ENCODE peak calls at places on chromosomes 7 and 10, in seven cellular contexts. J is GM03348; H is BE2C; A is CD4-positive, alpha-beta memory T cell; W is epithelial cell of esophagus; Q is AG04449; P is activated effector memory CD4-positive, alpha-beta T cell treated with Interleukin-2 at 50 U/mL for 16 hours. D is an unnamed sample.

GRCh38 chr7:128167316-128167691 is 73.8 kb upstream of the LEP start:
- DNase-seq in H (peak; percentile 57), P (no peak), Q (peak; percentile 14), W (peak; percentile 50), J (peak; percentile 68), A (no peak), D (no peak)

GRCh38 chr7:72072901-72073300 is 339.2 kb downstream of the CALN1 start:
- DNase-seq in H (no peak), Q (no peak), J (no peak), A (no peak), P (no peak), W (no peak), D (no peak)

GRCh38 chr10:13492493-13493180 is 36.2 kb downstream of the BEND7 start:
- DNase-seq in P (no peak), A (no peak), J (no peak), Q (no peak), H (no peak), W (no peak), D (no peak)

GRCh38 chr10:42963302-42963701 is 113.6 kb upstream of the RET start:
- DNase-seq in P (no peak), J (no peak), H (no peak), A (no peak), W (no peak), Q (no peak), D (no peak)

GRCh38 chr10:114401195-114401741 is 3.0 kb downstream of the AFAP1L2 start:
- DNase-seq in W (no peak), H (no peak), Q (no peak), P (no peak), A (no peak), J (peak; percentile 78), D (no peak)

GRCh38 chr7:100406767-100407166 is 21.7 kb downstream of the ZCWPW1 start:
- DNase-seq in A (no peak), W (peak; percentile 52), H (no peak), J (peak; percentile 53), Q (no peak), P (no peak), D (no peak)

GRCh38 chr7:69699949-69700715 is 101.9 kb downstream of the AUTS2 start:
- DNase-seq in Q (no peak), H (peak; percentile 62), J (no peak), P (no peak), A (no peak), W (no peak), D (no peak)

GRCh38 chr10:96541921-96542320 is 28.2 kb upstream of the TLL2 start:
- DNase-seq in W (no peak), A (no peak), H (no peak), J (no peak), P (no peak), Q (no peak), D (no peak)

GRCh38 chr10:69955897-69956832 is 96.5 kb upstream of the MACROH2A2 start:
- DNase-seq in H (no peak), P (no peak), J (no peak), Q (no peak), W (peak; percentile 86), A (no peak), D (no peak)

GRCh38 chr10:87505366-87506113 is 847 bp downstream of the MINPP1 start:
- DNase-seq in Q (no peak), J (peak; percentile 84), P (peak; percentile 3), H (peak; percentile 73), A (peak; percentile 38), W (peak; percentile 74), D (peak; percentile 15)

GRCh38 chr7:75732764-75733630 is 5.7 kb downstream of the HIP1 start:
- DNase-seq in J (peak; percentile 89), H (no peak), P (no peak), A (no peak), W (peak; percentile 40), Q (no peak), D (peak; percentile 52)

GRCh38 chr7:101411477-101411954 is 48.8 kb downstream of the COL26A1 start:
- DNase-seq in Q (no peak), A (no peak), J (no peak), P (no peak), W (no peak), H (no peak), D (no peak)

GRCh38 chr7:155576416-155576815 is 30.1 kb upstream of the CNPY1 start:
- DNase-seq in A (no peak), Q (no peak), P (no peak), H (no peak), J (no peak), W (no peak), D (no peak)

GRCh38 chr7:2638224-2638991 is 6.6 kb downstream of the TTYH3 start:
- DNase-seq in J (peak; percentile 87), A (no peak), Q (no peak), P (no peak), W (no peak), H (peak; percentile 55), D (peak; percentile 84)

GRCh38 chr10:100565206-100565985 is 29.7 kb downstream of the HIF1AN start:
- DNase-seq in Q (no peak), J (no peak), A (no peak), P (no peak), W (no peak), H (no peak), D (no peak)

GRCh38 chr7:105046414-105046813 is 32.4 kb downstream of the KMT2E start:
- DNase-seq in Q (peak; percentile 5), W (peak; percentile 53), A (no peak), P (no peak), J (peak; percentile 69), H (no peak), D (peak; percentile 4)

GRCh38 chr10:69684020-69684980 is 54.3 kb downstream of the FAM241B start:
- DNase-seq in H (peak; percentile 30), P (no peak), Q (no peak), W (peak; percentile 92), J (no peak), A (no peak), D (no peak)

GRCh38 chr7:104207731-104208420 is at the start of gene ORC5:
- DNase-seq in H (peak; percentile 86), J (peak; percentile 96), A (peak; percentile 70), W (peak; percentile 88), Q (no peak), P (peak; percentile 65), D (peak; percentile 58)

GRCh38 chr7:80960228-80960627 is 41.4 kb upstream of the SEMA3C start:
- DNase-seq in J (peak; percentile 48), A (no peak), Q (no peak), W (no peak), P (no peak), H (no peak), D (no peak)

D was measured in amniotic stem cell.